ENCODE peak calls at places on chromosomes 4 and X, in seven cellular contexts. U, J, P, F, I, M and V are unnamed samples.

GRCh38 chr4:153522800-153523089 is 56.6 kb downstream of the TMEM131L start:
- DNase-seq in I (no peak), J (no peak), M (no peak), U (no peak), P (no peak), F (no peak), V (peak)

GRCh38 chrX:48522291-48522690 is 683 bp downstream of the EBP start:
- DNase-seq in I (no peak), J (no peak), M (no peak), P (peak), U (no peak), F (no peak), V (no peak)

GRCh38 chr4:158051401-158052235 is 121.2 kb downstream of the GASK1B start:
- DNase-seq in F (peak), I (peak), J (no peak), U (peak), P (no peak), M (peak), V (no peak)

GRCh38 chr4:14787894-14788293 is 214.4 kb upstream of the CPEB2 start:
- DNase-seq in F (no peak), J (no peak), I (peak), U (no peak), M (peak), P (no peak), V (peak)

GRCh38 chrX:47244676-47245075 is 11.9 kb downstream of the USP11 start:
- DNase-seq in J (no peak), P (no peak), U (no peak), I (no peak), M (no peak), F (no peak), V (no peak)

GRCh38 chr4:123398151-123398802 is 1.7 kb downstream of the SPRY1 start:
- DNase-seq in J (peak), M (peak), F (peak), P (peak), U (peak), I (peak), V (peak)

GRCh38 chr4:113607998-113608397 is 153.5 kb downstream of the CAMK2D start:
- DNase-seq in P (no peak), U (no peak), I (no peak), J (no peak), M (no peak), F (no peak), V (no peak)

GRCh38 chr4:138952405-138952804 is 63.2 kb upstream of the NOCT start:
- DNase-seq in J (no peak), U (peak), P (no peak), F (no peak), I (peak), M (peak), V (no peak)

GRCh38 chrX:136954930-136955329 is 74.4 kb upstream of the RBMX start:
- DNase-seq in J (no peak), U (peak), F (no peak), M (peak), P (peak), I (peak), V (peak)

GRCh38 chr4:8647094-8647570 is 54.6 kb downstream of the CPZ start:
- DNase-seq in F (no peak), U (no peak), J (no peak), M (no peak), I (no peak), P (no peak), V (no peak)

GRCh38 chrX:15930585-15930984 is 76.0 kb upstream of the AP1S2 start:
- DNase-seq in P (peak), I (peak), U (peak), M (peak), J (no peak), F (no peak), V (peak)

GRCh38 chrX:39974228-39974627 is 123.5 kb downstream of the BCOR start:
- DNase-seq in M (no peak), J (no peak), U (no peak), F (no peak), I (no peak), P (no peak), V (no peak)

GRCh38 chr4:87875187-87875586 is 42.4 kb downstream of the MEPE start:
- DNase-seq in P (no peak), I (no peak), F (no peak), M (no peak), J (no peak), U (no peak), V (no peak)

GRCh38 chrX:147884958-147885357 is 26.8 kb upstream of the FMR1 start:
- DNase-seq in M (peak), J (no peak), P (no peak), F (no peak), I (peak), U (no peak), V (peak)

GRCh38 chr4:2432991-2433530 is 14.3 kb downstream of the CFAP99 start:
- DNase-seq in U (peak), F (peak), M (peak), I (no peak), P (no peak), J (peak), V (no peak)

GRCh38 chr4:173360587-173361221 is 10.1 kb upstream of the SAP30 start:
- DNase-seq in U (peak), I (peak), J (no peak), P (no peak), M (peak), F (no peak), V (no peak)
- TF ChIP-seq CTCF in U (peak), I (peak), J (peak), P (peak), M (peak), F (peak), V (no peak)

GRCh38 chr4:150974750-150975149 is 40.3 kb downstream of the LRBA start:
- DNase-seq in P (no peak), F (no peak), U (no peak), M (no peak), J (no peak), I (no peak), V (peak)
- H3K4me3 ChIP-seq in P (no peak), F (no peak), U (no peak), M (no peak), J (no peak), I (no peak), V (no peak)

GRCh38 chr4:40992472-40993298 is 221.7 kb downstream of the APBB2 start:
- DNase-seq in I (peak), P (no peak), M (peak), U (peak), F (peak), J (no peak), V (peak)
- TF ChIP-seq CTCF in I (no peak), P (no peak), M (no peak), U (no peak), F (no peak), J (no peak), V (no peak)

GRCh38 chr4:145909773-145910172 is 28.9 kb downstream of the ZNF827 start:
- DNase-seq in F (no peak), I (no peak), P (no peak), J (no peak), M (no peak), U (no peak), V (no peak)
- H3K4me3 ChIP-seq in F (no peak), I (peak), P (no peak), J (no peak), M (no peak), U (no peak), V (no peak)

GRCh38 chrX:127038065-127038464 is 218.5 kb downstream of the PRR32 start:
- DNase-seq in P (no peak), U (no peak), I (peak), M (no peak), F (no peak), J (no peak), V (no peak)
- TF ChIP-seq CTCF in P (peak), U (no peak), I (no peak), M (no peak), F (no peak), J (peak), V (no peak)

DNA sequence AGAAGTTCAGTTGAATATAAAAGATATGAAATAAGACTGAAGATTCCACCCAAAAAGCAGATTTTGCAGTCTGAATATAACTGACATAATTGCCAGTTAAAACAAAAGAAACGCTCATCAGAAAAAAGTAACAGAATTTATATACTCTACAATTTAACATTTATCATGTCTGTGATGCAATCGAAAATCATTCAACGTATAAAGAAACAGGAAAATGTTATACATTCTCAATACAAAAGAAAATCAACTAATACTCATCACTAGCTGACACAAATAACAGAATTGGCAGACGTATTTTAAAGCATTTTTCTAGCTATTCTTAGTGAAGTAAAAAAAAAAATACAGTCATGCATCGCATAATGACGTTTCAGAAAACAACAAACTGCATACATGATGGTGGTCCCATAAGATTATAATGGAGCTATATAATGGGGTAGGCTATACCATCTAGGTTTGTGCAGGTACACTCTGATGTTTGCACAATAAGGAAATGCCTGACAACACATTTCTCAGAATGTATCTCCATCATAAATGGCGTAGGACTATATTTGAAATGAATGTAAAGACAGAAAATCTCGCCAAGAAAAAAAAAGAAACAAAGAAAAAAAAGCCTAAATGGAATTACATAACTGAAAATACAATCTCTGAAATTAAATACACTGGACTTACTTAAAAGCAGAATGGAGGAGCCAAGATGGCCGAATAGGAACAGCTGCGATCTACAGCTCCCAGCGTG is 34.3 kb downstream of the OR13H1 start:
- DNase-seq in F (no peak), J (no peak), U (no peak), P (peak), M (no peak), I (no peak), V (no peak)
- H3K4me3 ChIP-seq in F (no peak), J (no peak), U (no peak), P (peak), M (no peak), I (no peak), V (no peak)